ENCODE peak calls at places on chromosomes 16 and 17, in four cellular contexts. One of them, this sample, is unnamed.

GRCh38 chr16:4415538-4416199 is 727 bp downstream of the CORO7 start:
- DNase-seq in GM12878: no peak
- DNase-seq in K562: peak; percentile 74
- DNase-seq in GM12891: no peak
- DNase-seq in this sample: peak; percentile 71

GRCh38 chr16:67163164-67163902 is 1.2 kb upstream of the HSF4 start:
- DNase-seq in GM12878: no peak
- DNase-seq in GM12891: no peak
- DNase-seq in K562: no peak
- DNase-seq in this sample: no peak

GRCh38 chr17:14845562-14846335 is 419.4 kb downstream of the PMP22 start:
- DNase-seq in GM12891: no peak
- DNase-seq in K562: no peak
- DNase-seq in GM12878: no peak
- DNase-seq in this sample: no peak

GRCh38 chr16:11140867-11141266 is 115.1 kb downstream of the SOCS1 start:
- DNase-seq in GM12891: no peak
- DNase-seq in GM12878: no peak
- DNase-seq in K562: no peak
- DNase-seq in this sample: no peak

GRCh38 chr17:1498869-1499268 is 6.4 kb upstream of the MYO1C start:
- DNase-seq in GM12878: no peak
- DNase-seq in GM12891: no peak
- DNase-seq in K562: no peak
- DNase-seq in this sample: peak; percentile 42

GRCh38 chr17:45580914-45581313 is 90.4 kb upstream of the PLEKHM1 start:
- DNase-seq in GM12878: no peak
- DNase-seq in GM12891: no peak
- DNase-seq in K562: peak; percentile 6
- DNase-seq in this sample: no peak

GRCh38 chr17:32491371-32492280 is 4.8 kb downstream of the CDK5R1 start:
- DNase-seq in GM12878: no peak
- DNase-seq in GM12891: no peak
- DNase-seq in K562: peak; percentile 31
- DNase-seq in this sample: no peak

GRCh38 chr17:8940866-8941471 is 24.5 kb downstream of the PIK3R5 start:
- DNase-seq in GM12891: no peak
- DNase-seq in K562: no peak
- DNase-seq in GM12878: no peak
- DNase-seq in this sample: no peak

GRCh38 chr17:18851206-18851605 is 6.7 kb upstream of the PRPSAP2 start:
- DNase-seq in K562: no peak
- DNase-seq in GM12878: no peak
- DNase-seq in GM12891: no peak
- DNase-seq in this sample: no peak

GRCh38 chr17:18004345-18004744 is 31.7 kb downstream of the DRC3 start:
- DNase-seq in GM12891: no peak
- DNase-seq in K562: no peak
- DNase-seq in GM12878: no peak
- DNase-seq in this sample: no peak

GRCh38 chr16:4351880-4352279 is 759 bp upstream of the PAM16 start:
- DNase-seq in K562: no peak
- DNase-seq in GM12891: no peak
- DNase-seq in GM12878: no peak
- DNase-seq in this sample: no peak

GRCh38 chr16:30434852-30435251 is 5.0 kb upstream of the DCTPP1 start:
- DNase-seq in GM12878: no peak
- DNase-seq in K562: no peak
- DNase-seq in GM12891: no peak
- DNase-seq in this sample: no peak

GRCh38 chr16:89600427-89600826 is 13.0 kb upstream of the DPEP1 start:
- DNase-seq in K562: no peak
- DNase-seq in GM12878: no peak
- DNase-seq in GM12891: no peak
- DNase-seq in this sample: no peak

GRCh38 chr16:711548-712320 is 3.2 kb upstream of the METRN start:
- DNase-seq in GM12878: no peak
- DNase-seq in GM12891: peak; percentile 95
- DNase-seq in K562: peak; percentile 76
- DNase-seq in this sample: peak; percentile 71

GRCh38 chr16:27264151-27264550 is 4.4 kb downstream of the NSMCE1 start:
- DNase-seq in GM12891: no peak
- DNase-seq in GM12878: no peak
- DNase-seq in K562: no peak
- DNase-seq in this sample: no peak

GRCh38 chr16:65117701-65118448 is 4.0 kb downstream of the CDH11 start:
- DNase-seq in K562: peak; percentile 40
- DNase-seq in GM12878: peak; percentile 2
- DNase-seq in GM12891: no peak
- DNase-seq in this sample: peak; percentile 47

GRCh38 chr17:69761767-69762321 is 313.2 kb upstream of the KCNJ16 start:
- DNase-seq in GM12878: no peak
- DNase-seq in K562: no peak
- DNase-seq in GM12891: no peak
- DNase-seq in this sample: no peak
- TF ChIP-seq SPI1 in GM12878: no peak
- TF ChIP-seq SPI1 in K562: no peak
- TF ChIP-seq SPI1 in GM12891: no peak
- TF ChIP-seq SPI1 in this sample: no peak

DNA sequence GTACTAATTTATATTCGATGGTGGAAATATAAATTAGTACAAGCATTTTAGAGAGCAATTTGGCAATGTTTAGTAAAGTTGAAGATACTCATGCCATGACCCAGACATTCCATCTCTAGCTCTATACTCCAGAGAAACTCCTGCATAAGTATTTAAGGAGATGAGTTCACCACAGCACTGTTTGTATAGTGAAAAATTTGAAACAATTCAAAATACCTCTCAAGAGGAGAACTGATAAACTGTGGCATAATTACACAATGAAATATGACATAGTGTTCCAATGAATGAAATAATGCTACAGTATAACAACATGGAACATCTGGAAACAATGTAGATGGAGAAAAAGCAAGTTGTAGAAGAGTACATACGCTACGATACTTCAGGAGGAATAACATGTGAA is 48.6 kb upstream of the IRX3 start:
- DNase-seq in GM12878: no peak
- DNase-seq in K562: no peak
- DNase-seq in GM12891: no peak
- DNase-seq in this sample: no peak
- TF ChIP-seq SPI1 in GM12878: no peak
- TF ChIP-seq SPI1 in K562: no peak
- TF ChIP-seq SPI1 in GM12891: no peak
- TF ChIP-seq SPI1 in this sample: no peak

GRCh38 chr16:59545666-59546065 is 811.5 kb upstream of the GOT2 start:
- DNase-seq in GM12878: no peak
- DNase-seq in K562: no peak
- DNase-seq in GM12891: no peak
- DNase-seq in this sample: no peak
- TF ChIP-seq SPI1 in GM12878: no peak
- TF ChIP-seq SPI1 in K562: no peak
- TF ChIP-seq SPI1 in GM12891: no peak
- TF ChIP-seq SPI1 in this sample: no peak

GRCh38 chr16:51110618-51111234 is 40.3 kb downstream of the SALL1 start:
- DNase-seq in K562: no peak
- DNase-seq in GM12878: no peak
- DNase-seq in GM12891: no peak
- DNase-seq in this sample: no peak
- TF ChIP-seq SPI1 in K562: no peak
- TF ChIP-seq SPI1 in GM12878: no peak
- TF ChIP-seq SPI1 in GM12891: no peak
- TF ChIP-seq SPI1 in this sample: no peak

DNA sequence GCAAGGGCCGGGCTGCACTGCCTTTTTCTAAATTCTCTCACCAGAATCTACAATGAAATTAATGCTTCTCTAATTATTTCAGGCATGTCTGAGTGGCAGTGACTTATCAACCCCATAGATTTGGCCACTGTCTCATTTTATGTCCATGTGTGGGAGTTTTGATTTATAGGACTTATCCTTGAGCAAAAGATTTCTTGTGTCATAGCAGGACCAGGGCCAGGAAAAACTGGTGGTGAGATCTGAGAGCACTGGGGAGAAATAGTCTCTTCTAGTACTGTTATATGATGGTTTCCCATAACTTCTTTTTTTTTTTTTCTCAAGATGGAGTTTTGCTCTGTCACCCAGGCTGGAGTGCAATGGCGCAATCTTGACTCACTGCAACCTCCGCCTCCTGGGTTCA is 1.5 kb upstream of the KRT23 start:
- DNase-seq in K562: no peak
- DNase-seq in GM12891: no peak
- DNase-seq in GM12878: no peak
- DNase-seq in this sample: no peak
- TF ChIP-seq SPI1 in K562: no peak
- TF ChIP-seq SPI1 in GM12891: no peak
- TF ChIP-seq SPI1 in GM12878: no peak
- TF ChIP-seq SPI1 in this sample: no peak

GRCh38 chr17:16932156-16932555 is 39.8 kb downstream of the TNFRSF13B start:
- DNase-seq in K562: no peak
- DNase-seq in GM12891: no peak
- DNase-seq in GM12878: no peak
- DNase-seq in this sample: no peak
- TF ChIP-seq SPI1 in K562: no peak
- TF ChIP-seq SPI1 in GM12891: no peak
- TF ChIP-seq SPI1 in GM12878: no peak
- TF ChIP-seq SPI1 in this sample: no peak

GRCh38 chr17:29292071-29292991 is 1.6 kb downstream of the NUFIP2 start:
- DNase-seq in GM12878: no peak
- DNase-seq in GM12891: peak; percentile 22
- DNase-seq in K562: peak; percentile 85
- DNase-seq in this sample: no peak
- TF ChIP-seq SPI1 in GM12878: no peak
- TF ChIP-seq SPI1 in GM12891: no peak
- TF ChIP-seq SPI1 in K562: no peak
- TF ChIP-seq SPI1 in this sample: no peak